ENCODE peak calls at places on chromosomes 13 and 19, in ten cellular contexts. Q, F, U, D, A, C, O, T, Y and W are unnamed samples.
A peak's percentile ranks its signal among the peaks of the same experiment; 100 is the strongest.

GRCh38 chr13:50222569-50223332 is 207.5 kb downstream of the KCNRG start:
- DNase-seq in U (no peak), Y (peak; percentile 80), T (no peak), F (no peak), O (peak; percentile 90), Q (no peak), C (no peak), D (peak; percentile 90), A (no peak), W (no peak)

GRCh38 chr13:63449549-63449948 is 2033.9 kb upstream of the PCDH20 start:
- DNase-seq in F (no peak), T (no peak), A (peak; percentile 37), C (no peak), O (no peak), U (no peak), D (no peak), Y (no peak), Q (no peak), W (no peak)

GRCh38 chr13:99378985-99379734 is 72.0 kb upstream of the GPR183 start:
- DNase-seq in Y (no peak), F (no peak), Q (no peak), O (no peak), U (no peak), D (no peak), T (no peak), C (no peak), A (no peak), W (no peak)

GRCh38 chr19:14416743-14417214 is 2.4 kb downstream of the DDX39A start:
- DNase-seq in D (no peak), C (no peak), Q (no peak), Y (no peak), O (peak; percentile 64), F (no peak), T (no peak), A (peak; percentile 48), U (no peak), W (no peak)

GRCh38 chr19:35209646-35210045 is 18.9 kb downstream of the FAM187B start:
- DNase-seq in O (no peak), A (no peak), C (no peak), Q (no peak), U (no peak), D (no peak), Y (no peak), F (no peak), T (no peak), W (no peak)

GRCh38 chr19:42831221-42832019 is 48.1 kb downstream of the PSG1 start:
- DNase-seq in Q (peak; percentile 81), D (no peak), O (no peak), F (peak; percentile 40), U (no peak), Y (no peak), T (no peak), A (no peak), C (no peak), W (peak; percentile 15)

GRCh38 chr19:31340059-31341025 is 8.9 kb downstream of the TSHZ3 start:
- DNase-seq in D (no peak), U (no peak), A (peak; percentile 88), C (no peak), Q (no peak), F (no peak), O (peak; percentile 87), Y (peak; percentile 58), T (peak; percentile 72), W (no peak)

GRCh38 chr13:113207890-113208423 is 512 bp downstream of the PCID2 start:
- DNase-seq in C (no peak), T (no peak), U (no peak), Y (peak; percentile 46), F (no peak), O (peak; percentile 59), Q (peak; percentile 58), D (no peak), A (peak; percentile 33), W (peak; percentile 26)

GRCh38 chr19:48556163-48556562 is 4.2 kb downstream of the SULT2B1 start:
- DNase-seq in Y (peak; percentile 72), Q (peak; percentile 89), D (no peak), A (no peak), C (no peak), T (no peak), F (no peak), O (peak; percentile 75), U (no peak), W (peak; percentile 75)

GRCh38 chr19:51318687-51319675 is 7.5 kb downstream of the IGLON5 start:
- DNase-seq in Q (no peak), O (no peak), C (no peak), Y (no peak), F (no peak), T (no peak), D (no peak), A (no peak), U (no peak), W (no peak)

GRCh38 chr13:61908906-61909305 is 493.3 kb upstream of the PCDH20 start:
- DNase-seq in U (no peak), D (no peak), C (no peak), Y (no peak), A (no peak), O (no peak), T (no peak), Q (no peak), F (no peak), W (no peak)

GRCh38 chr13:104301216-104301975 is 1235.2 kb upstream of the SLC10A2 start:
- DNase-seq in O (peak; percentile 5), Y (no peak), D (no peak), A (no peak), U (no peak), F (no peak), T (no peak), Q (no peak), C (no peak), W (no peak)

GRCh38 chr19:17390665-17391370 is 3.2 kb downstream of the CCDC194 start:
- DNase-seq in Q (peak; percentile 93), T (peak; percentile 76), Y (peak; percentile 98), D (peak; percentile 97), U (peak; percentile 72), A (peak; percentile 95), F (peak; percentile 87), O (peak; percentile 92), C (peak; percentile 90), W (peak; percentile 83)

GRCh38 chr19:7506385-7507328 is 9.2 kb upstream of the ZNF358 start:
- DNase-seq in F (peak; percentile 19), D (peak; percentile 94), Y (peak; percentile 53), T (no peak), O (peak; percentile 90), C (peak; percentile 51), Q (peak; percentile 87), U (no peak), A (peak; percentile 94), W (peak; percentile 52)

GRCh38 chr19:42424712-42425131 is 2.5 kb downstream of the LIPE start:
- DNase-seq in O (no peak), C (no peak), F (no peak), U (no peak), Y (no peak), Q (no peak), A (no peak), T (no peak), D (peak; percentile 59), W (peak; percentile 27)

GRCh38 chr19:7652061-7652641 is 15.2 kb downstream of the STXBP2 start:
- DNase-seq in C (peak; percentile 69), A (peak; percentile 76), U (peak; percentile 16), D (peak; percentile 88), Y (peak; percentile 85), O (peak; percentile 88), T (peak; percentile 89), Q (peak; percentile 88), F (peak; percentile 70), W (peak; percentile 96)

GRCh38 chr19:1290699-1291651 is 5.3 kb downstream of the EFNA2 start:
- DNase-seq in D (no peak), Q (no peak), F (no peak), T (no peak), C (no peak), O (no peak), Y (no peak), A (no peak), U (no peak), W (peak; percentile 76)

GRCh38 chr19:10667867-10668266 is 13.7 kb downstream of the ILF3 start:
- DNase-seq in D (no peak), Q (no peak), U (no peak), C (no peak), F (no peak), O (no peak), T (no peak), A (no peak), Y (no peak), W (no peak)

GRCh38 chr19:17775245-17775927 is 19.6 kb upstream of the B3GNT3 start:
- DNase-seq in C (peak; percentile 35), U (no peak), Q (no peak), A (no peak), O (peak; percentile 37), F (peak; percentile 17), Y (peak; percentile 38), D (peak; percentile 71), T (no peak), W (peak; percentile 64)

GRCh38 chr13:79936368-79937136 is 404.4 kb downstream of the SPRY2 start:
- DNase-seq in Y (peak; percentile 93), T (no peak), F (peak; percentile 93), Q (no peak), D (peak; percentile 47), O (peak; percentile 94), C (no peak), A (peak; percentile 92), U (peak; percentile 97), W (peak; percentile 3)

GRCh38 chr13:77554079-77554478 is 18.6 kb downstream of the SCEL start:
- DNase-seq in A (no peak), F (no peak), D (no peak), U (no peak), Q (no peak), O (no peak), C (no peak), T (no peak), Y (no peak), W (no peak)

GRCh38 chr19:48539503-48540096 is 12.4 kb upstream of the SULT2B1 start:
- DNase-seq in C (no peak), D (no peak), Y (no peak), U (no peak), T (no peak), A (peak; percentile 53), Q (no peak), F (no peak), O (peak; percentile 50), W (no peak)

GRCh38 chr13:49791753-49792549 is 531 bp downstream of the KPNA3 start:
- DNase-seq in F (peak; percentile 61), U (no peak), Y (peak; percentile 46), C (peak; percentile 32), T (peak; percentile 43), Q (peak; percentile 62), A (peak; percentile 62), O (peak; percentile 39), D (peak; percentile 72), W (no peak)

GRCh38 chr19:35206379-35206778 is 22.2 kb downstream of the FAM187B start:
- DNase-seq in C (no peak), D (no peak), Q (no peak), F (no peak), O (no peak), T (peak; percentile 77), A (no peak), Y (no peak), U (no peak), W (no peak)